ENCODE peak calls at places on chromosomes 4 and X, in five cellular contexts. W is hypothalamus, H is fibroblast of the aortic adventitia, M is upper lobe of left lung, Z is NCI-H2227 treated with DMSO at 0.1 percent for 48 hours. C is an unnamed sample.

GRCh38 chr4:84647307-84647884 is 64.5 kb downstream of the CDS1 start:
- DNase-seq in W (no peak), H (no peak), M (no peak), Z (peak), C (peak)

GRCh38 chrX:40068048-40068447 is 29.7 kb downstream of the BCOR start:
- DNase-seq in W (no peak), H (no peak), M (no peak), Z (no peak), C (no peak)

GRCh38 chrX:34528081-34528480 is 129.0 kb downstream of the TMEM47 start:
- DNase-seq in W (no peak), H (no peak), M (no peak), Z (no peak), C (no peak)

GRCh38 chr4:75880278-75880677 is 22.0 kb downstream of the PPEF2 start:
- DNase-seq in W (no peak), H (no peak), M (no peak), Z (no peak), C (no peak)

GRCh38 chr4:156321203-156321602 is 367.5 kb upstream of the CTSO start:
- DNase-seq in W (no peak), H (peak), M (no peak), Z (no peak), C (no peak)

GRCh38 chr4:6123976-6124375 is 76.4 kb downstream of the JAKMIP1 start:
- DNase-seq in W (no peak), H (no peak), M (no peak), Z (no peak), C (no peak)

GRCh38 chrX:113157496-113157895 is 316.9 kb upstream of the AMOT start:
- DNase-seq in W (no peak), H (no peak), M (no peak), Z (no peak), C (no peak)

GRCh38 chr4:114563536-114564315 is 34.9 kb upstream of the UGT8 start:
- DNase-seq in W (no peak), H (no peak), M (no peak), Z (no peak), C (no peak)

GRCh38 chr4:179353791-179354190 is 1911.6 kb upstream of the AGA start:
- DNase-seq in W (no peak), H (no peak), M (no peak), Z (no peak), C (no peak)

C was measured in uterus.